ENCODE peak calls at places on chromosome 18, in four cellular contexts. One of them, this sample, is unnamed.

GRCh38 chr18:79581911-79582310 is 97.7 kb upstream of the CTDP1 start:
- DNase-seq in K562: no peak
- DNase-seq in GM12891: no peak
- DNase-seq in GM12878: no peak
- DNase-seq in this sample: no peak

GRCh38 chr18:8730080-8730827 is 24.9 kb downstream of the MTCL1 start:
- DNase-seq in K562: peak
- DNase-seq in GM12891: no peak
- DNase-seq in GM12878: no peak
- DNase-seq in this sample: no peak

GRCh38 chr18:12295389-12296086 is 12.5 kb upstream of the TUBB6 start:
- DNase-seq in K562: no peak
- DNase-seq in GM12891: no peak
- DNase-seq in GM12878: no peak
- DNase-seq in this sample: no peak

GRCh38 chr18:47908523-47909039 is 21.9 kb downstream of the SMAD2 start:
- DNase-seq in K562: no peak
- DNase-seq in GM12891: no peak
- DNase-seq in GM12878: no peak
- DNase-seq in this sample: no peak

GRCh38 chr18:32049393-32050161 is 31.0 kb downstream of the RNF125 start:
- DNase-seq in K562: no peak
- DNase-seq in GM12891: no peak
- DNase-seq in GM12878: no peak
- DNase-seq in this sample: peak

GRCh38 chr18:49021433-49022129 is 70.8 kb upstream of the SMAD7 start:
- DNase-seq in K562: peak
- DNase-seq in GM12891: peak
- DNase-seq in GM12878: peak
- DNase-seq in this sample: peak

GRCh38 chr18:41842886-41843285 is 112.1 kb upstream of the PIK3C3 start:
- DNase-seq in K562: no peak
- DNase-seq in GM12891: no peak
- DNase-seq in GM12878: no peak
- DNase-seq in this sample: no peak

GRCh38 chr18:61953161-61953560 is 60.4 kb upstream of the RNF152 start:
- DNase-seq in K562: no peak
- DNase-seq in GM12891: no peak
- DNase-seq in GM12878: no peak
- DNase-seq in this sample: no peak

DNA sequence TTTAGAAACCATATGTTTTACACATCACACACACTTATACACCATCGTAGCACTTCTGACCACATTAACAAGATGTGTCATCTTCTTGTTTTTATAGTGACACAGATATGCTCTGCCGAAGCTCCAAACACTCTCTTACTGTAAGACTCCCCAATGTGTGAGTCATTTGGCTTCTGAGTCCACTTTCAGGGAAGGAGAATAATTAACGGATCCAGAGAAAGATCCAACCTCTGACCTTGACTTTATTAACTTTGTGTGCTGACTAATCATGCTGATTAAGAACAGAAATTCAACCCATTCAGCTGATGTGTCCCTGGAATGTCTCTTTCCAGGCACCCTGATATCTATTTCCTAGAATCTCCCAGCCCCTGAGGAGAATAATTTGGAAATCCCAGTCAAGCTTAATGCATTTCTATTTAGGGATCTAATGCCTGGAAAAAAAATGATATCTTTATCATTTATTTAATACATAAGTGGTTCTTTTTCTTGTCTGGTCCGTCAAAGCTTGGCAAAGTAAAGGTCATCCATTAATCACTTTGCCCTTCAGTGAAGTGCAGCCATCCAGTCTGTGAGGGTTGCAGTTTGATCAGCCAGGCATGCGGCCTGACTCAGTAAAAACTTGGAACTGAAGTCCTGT is 615.8 kb upstream of the SYT4 start:
- DNase-seq in K562: no peak
- DNase-seq in GM12891: no peak
- DNase-seq in GM12878: no peak
- DNase-seq in this sample: no peak
- TF ChIP-seq SPI1 in K562: no peak
- TF ChIP-seq SPI1 in GM12891: no peak
- TF ChIP-seq SPI1 in GM12878: no peak
- TF ChIP-seq SPI1 in this sample: no peak

GRCh38 chr18:58252166-58252565 is 208.1 kb downstream of the NEDD4L start:
- DNase-seq in K562: no peak
- DNase-seq in GM12891: no peak
- DNase-seq in GM12878: no peak
- DNase-seq in this sample: no peak
- TF ChIP-seq SPI1 in K562: no peak
- TF ChIP-seq SPI1 in GM12891: no peak
- TF ChIP-seq SPI1 in GM12878: no peak
- TF ChIP-seq SPI1 in this sample: no peak

DNA sequence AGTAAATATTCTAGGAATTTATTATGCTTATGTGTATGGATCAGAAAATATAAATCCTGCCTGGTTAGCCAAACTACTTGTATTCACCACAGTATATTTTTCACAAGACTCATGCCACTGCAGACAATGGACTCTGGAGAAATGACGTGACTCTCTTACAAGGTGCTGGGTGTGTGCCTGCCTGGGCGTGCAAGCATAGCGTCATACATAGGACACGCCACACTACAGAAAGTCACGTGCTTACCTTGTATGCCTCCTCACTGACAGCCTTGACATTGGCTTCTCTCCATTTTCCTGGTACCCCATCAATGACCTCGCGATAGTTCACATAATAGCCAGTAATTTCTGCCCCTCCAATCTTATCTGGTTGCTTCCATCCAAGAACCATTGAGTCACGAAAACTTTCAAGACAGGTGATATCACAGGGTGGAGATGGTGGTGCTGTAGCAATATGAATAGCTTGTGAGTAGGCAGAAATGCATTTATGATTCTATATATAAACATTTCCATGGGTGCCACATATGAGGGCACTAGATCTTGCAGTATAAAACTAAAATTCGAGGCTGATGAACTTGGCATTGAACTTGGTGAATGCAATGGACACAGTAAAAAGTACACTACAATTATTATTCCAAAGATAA is 93.2 kb downstream of the MYOM1 start:
- DNase-seq in K562: no peak
- DNase-seq in GM12891: no peak
- DNase-seq in GM12878: no peak
- DNase-seq in this sample: no peak
- TF ChIP-seq SPI1 in K562: no peak
- TF ChIP-seq SPI1 in GM12891: no peak
- TF ChIP-seq SPI1 in GM12878: no peak
- TF ChIP-seq SPI1 in this sample: no peak

DNA sequence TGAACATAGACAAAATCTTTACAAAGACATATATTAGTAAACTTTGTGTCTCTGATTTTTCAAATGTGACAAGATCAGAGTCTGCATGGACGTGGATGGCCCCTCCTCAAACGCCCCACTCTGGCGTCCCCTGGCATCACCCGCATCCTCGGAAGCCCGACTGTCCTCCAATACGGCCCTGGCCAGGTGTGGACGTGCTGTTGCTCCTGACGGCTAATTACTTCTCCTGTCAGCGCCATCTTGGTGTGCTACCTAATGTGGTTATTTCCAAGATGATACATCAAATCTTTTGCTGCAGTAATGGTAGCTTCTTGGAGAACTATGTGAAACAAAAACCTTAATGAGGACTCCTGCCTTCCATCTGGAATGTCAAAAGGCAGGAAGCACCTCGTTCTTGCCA is 747.4 kb upstream of the SALL3 start:
- DNase-seq in K562: no peak
- DNase-seq in GM12891: no peak
- DNase-seq in GM12878: no peak
- DNase-seq in this sample: no peak
- TF ChIP-seq SPI1 in K562: no peak
- TF ChIP-seq SPI1 in GM12891: no peak
- TF ChIP-seq SPI1 in GM12878: no peak
- TF ChIP-seq SPI1 in this sample: no peak

DNA sequence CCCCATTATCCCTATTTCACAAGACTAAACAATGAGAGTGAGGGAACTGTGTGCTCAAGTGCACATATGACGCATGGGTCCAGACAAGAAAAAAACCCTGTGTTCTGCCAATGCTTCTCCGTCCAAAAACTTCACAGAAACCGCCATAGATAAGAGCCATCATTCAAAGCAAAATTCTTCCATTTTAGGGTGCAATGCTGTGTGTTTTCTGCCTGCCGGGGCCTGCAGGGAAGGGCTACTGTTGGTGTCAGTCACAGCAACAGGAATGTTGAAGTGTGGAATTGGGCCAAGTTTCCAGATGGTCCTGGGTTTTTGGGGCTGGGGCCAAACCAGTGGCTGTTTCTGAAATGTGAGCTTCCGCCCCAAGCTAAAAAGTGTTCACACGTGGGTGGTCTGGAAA is 637 bp upstream of the MC2R start:
- DNase-seq in K562: no peak
- DNase-seq in GM12891: no peak
- DNase-seq in GM12878: no peak
- DNase-seq in this sample: no peak
- TF ChIP-seq SPI1 in K562: no peak
- TF ChIP-seq SPI1 in GM12891: no peak
- TF ChIP-seq SPI1 in GM12878: no peak
- TF ChIP-seq SPI1 in this sample: no peak

DNA sequence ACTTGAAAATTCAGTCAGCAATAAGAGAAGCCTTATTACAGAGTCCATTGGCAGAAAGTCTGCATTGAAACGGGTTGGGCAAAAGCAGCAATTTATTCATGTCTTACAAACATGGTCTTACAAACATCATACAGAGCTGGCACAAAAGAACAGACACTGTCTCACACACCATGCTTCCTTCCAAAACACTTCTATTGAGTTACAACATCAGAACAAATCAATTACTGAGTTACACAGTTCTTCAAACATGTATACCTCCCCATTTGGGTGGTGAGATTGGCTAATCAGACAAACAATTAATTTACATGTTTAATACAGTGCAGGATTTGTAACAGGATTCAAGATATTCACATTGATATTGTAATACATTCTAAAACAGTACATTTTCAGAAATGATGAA is 9.5 kb downstream of the SYT4 start:
- DNase-seq in K562: no peak
- DNase-seq in GM12891: no peak
- DNase-seq in GM12878: no peak
- DNase-seq in this sample: no peak
- TF ChIP-seq SPI1 in K562: no peak
- TF ChIP-seq SPI1 in GM12891: no peak
- TF ChIP-seq SPI1 in GM12878: no peak
- TF ChIP-seq SPI1 in this sample: no peak

This sample was measured in HL-60.